ENCODE peak calls at places on chromosomes 3 and 15, in nine cellular contexts. B, F, V, I, U, O, J, T and W are unnamed samples.

GRCh38 chr15:32104061-32104980 is 74.0 kb downstream of the CHRNA7 start:
- DNase-seq in B (no peak), F (no peak), V (no peak), I (no peak), U (no peak), O (no peak), J (no peak), T (peak), W (no peak)

GRCh38 chr15:79321876-79322275 is 11.0 kb downstream of the TMED3 start:
- DNase-seq in B (no peak), F (no peak), V (no peak), I (no peak), U (no peak), O (no peak), J (no peak), T (no peak), W (no peak)

GRCh38 chr3:116474356-116475200 is 29.3 kb upstream of the LSAMP start:
- DNase-seq in B (no peak), F (no peak), V (peak), I (no peak), U (no peak), O (no peak), J (no peak), T (no peak), W (no peak)

GRCh38 chr3:121520510-121520909 is 25.3 kb downstream of the POLQ start:
- DNase-seq in B (no peak), F (no peak), V (no peak), I (no peak), U (no peak), O (no peak), J (no peak), T (no peak), W (no peak)

GRCh38 chr3:11551019-11551418 is 92.7 kb downstream of the VGLL4 start:
- DNase-seq in B (peak), F (no peak), V (no peak), I (peak), U (peak), O (peak), J (no peak), T (no peak), W (no peak)

GRCh38 chr3:65665922-65666321 is 372.8 kb downstream of the MAGI1 start:
- DNase-seq in B (no peak), F (no peak), V (no peak), I (no peak), U (no peak), O (no peak), J (no peak), T (no peak), W (no peak)

GRCh38 chr3:9198805-9199386 is 50.5 kb downstream of the SRGAP3 start:
- DNase-seq in B (peak), F (no peak), V (no peak), I (no peak), U (no peak), O (no peak), J (no peak), T (no peak), W (no peak)

GRCh38 chr3:62445267-62445666 is 71.9 kb upstream of the FEZF2 start:
- DNase-seq in B (no peak), F (no peak), V (peak), I (no peak), U (no peak), O (no peak), J (no peak), T (no peak), W (no peak)

GRCh38 chr3:65114041-65114440 is 426.2 kb upstream of the ADAMTS9 start:
- DNase-seq in B (no peak), F (no peak), V (no peak), I (no peak), U (no peak), O (no peak), J (no peak), T (no peak), W (no peak)

GRCh38 chr15:63093486-63094205 is 28.0 kb upstream of the LACTB start:
- DNase-seq in B (peak), F (peak), V (peak), I (peak), U (peak), O (peak), J (peak), T (peak), W (peak)

GRCh38 chr3:131501949-131502348 is 822 bp downstream of the MRPL3 start:
- DNase-seq in B (no peak), F (no peak), V (no peak), I (no peak), U (no peak), O (no peak), J (no peak), T (no peak), W (no peak)

GRCh38 chr3:16388850-16389411 is 123.9 kb downstream of the OXNAD1 start:
- DNase-seq in B (no peak), F (no peak), V (peak), I (no peak), U (no peak), O (no peak), J (no peak), T (no peak), W (no peak)

GRCh38 chr3:16836505-16837237 is 48.1 kb upstream of the PLCL2 start:
- DNase-seq in B (no peak), F (no peak), V (no peak), I (no peak), U (no peak), O (no peak), J (no peak), T (no peak), W (no peak)

GRCh38 chr15:52419494-52419893 is 109.2 kb downstream of the MYO5A start:
- DNase-seq in B (no peak), F (no peak), V (no peak), I (no peak), U (no peak), O (no peak), J (no peak), T (no peak), W (no peak)

GRCh38 chr3:151816091-151816604 is 2.2 kb downstream of the AADAC start:
- DNase-seq in B (no peak), F (peak), V (peak), I (no peak), U (no peak), O (peak), J (no peak), T (no peak), W (peak)

GRCh38 chr3:188531210-188531609 is 377.3 kb downstream of the LPP start:
- DNase-seq in B (no peak), F (no peak), V (peak), I (no peak), U (no peak), O (no peak), J (no peak), T (no peak), W (no peak)

GRCh38 chr3:88809993-88810392 is 297.4 kb upstream of the EPHA3 start:
- DNase-seq in B (no peak), F (no peak), V (peak), I (no peak), U (no peak), O (no peak), J (no peak), T (no peak), W (no peak)

GRCh38 chr15:39028069-39028468 is 463.5 kb upstream of the RASGRP1 start:
- DNase-seq in B (peak), F (peak), V (peak), I (no peak), U (no peak), O (no peak), J (peak), T (no peak), W (no peak)

GRCh38 chr15:65312400-65312916 is 8.0 kb downstream of the RNU5B-1 start:
- DNase-seq in B (no peak), F (no peak), V (no peak), I (no peak), U (peak), O (no peak), J (peak), T (no peak), W (no peak)

GRCh38 chr3:131221731-131222130 is 159.8 kb upstream of the NUDT16 start:
- DNase-seq in B (no peak), F (peak), V (peak), I (no peak), U (no peak), O (no peak), J (no peak), T (no peak), W (no peak)

GRCh38 chr3:130621824-130622223 is 104.8 kb downstream of the COL6A6 start:
- DNase-seq in B (no peak), F (no peak), V (no peak), I (no peak), U (no peak), O (no peak), J (no peak), T (no peak), W (no peak)

GRCh38 chr3:159866201-159866746 is 122.4 kb upstream of the IL12A start:
- DNase-seq in B (no peak), F (no peak), V (no peak), I (no peak), U (no peak), O (no peak), J (no peak), T (no peak), W (no peak)

GRCh38 chr3:97815149-97815917 is 6.5 kb upstream of the CRYBG3 start:
- DNase-seq in B (no peak), F (no peak), V (peak), I (no peak), U (no peak), O (no peak), J (no peak), T (no peak), W (no peak)

GRCh38 chr3:153338487-153338886 is 176.5 kb downstream of the RAP2B start:
- DNase-seq in B (no peak), F (no peak), V (peak), I (no peak), U (no peak), O (no peak), J (peak), T (no peak), W (no peak)

GRCh38 chr3:106092792-106093191 is 224.0 kb upstream of the CBLB start:
- DNase-seq in B (no peak), F (no peak), V (peak), I (no peak), U (no peak), O (no peak), J (no peak), T (no peak), W (no peak)

GRCh38 chr3:111745786-111746185 is 113.3 kb upstream of the PHLDB2 start:
- DNase-seq in B (no peak), F (no peak), V (no peak), I (no peak), U (no peak), O (no peak), J (no peak), T (no peak), W (no peak)

DNA sequence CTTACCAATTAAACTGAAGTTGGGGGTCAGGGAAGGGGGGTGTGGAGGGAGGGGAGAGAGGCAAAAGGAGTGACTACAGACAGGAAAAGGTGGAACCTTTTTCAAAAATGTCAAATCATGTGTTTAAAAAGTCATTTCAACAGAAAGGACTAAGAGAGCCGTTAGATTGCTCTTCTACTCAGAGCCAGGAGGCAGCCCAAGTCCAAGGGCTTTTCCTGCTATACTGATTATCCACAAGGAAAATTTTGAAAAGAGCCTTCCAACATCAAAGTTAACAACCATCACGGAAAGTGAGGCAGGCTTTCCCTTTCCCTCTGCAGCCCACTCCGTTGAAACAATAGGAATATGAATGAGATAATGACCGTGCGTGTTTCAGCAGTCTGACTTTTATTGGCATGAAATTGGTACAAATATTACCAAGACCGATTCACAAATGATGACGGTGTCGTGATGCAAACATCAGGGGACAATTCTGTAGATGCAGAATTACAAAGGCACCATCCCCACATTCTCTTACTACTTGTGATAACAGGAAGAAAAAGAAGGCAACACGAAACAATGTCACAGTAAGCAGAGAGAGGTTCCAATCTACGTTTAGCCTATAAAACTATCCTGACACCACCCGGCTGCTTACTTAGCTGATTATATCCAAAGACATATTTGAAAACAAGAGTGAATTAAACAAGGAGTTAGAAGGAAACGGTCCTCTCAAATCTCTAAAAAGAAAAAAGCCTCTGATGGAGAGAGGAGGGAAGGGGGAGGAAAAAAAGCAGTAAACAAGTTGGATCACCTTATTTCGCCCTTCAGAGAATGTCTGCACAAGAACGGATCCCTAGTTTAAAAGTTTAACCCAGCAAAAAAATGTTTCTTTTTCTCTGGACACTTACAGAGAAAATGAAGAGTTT is 453.7 kb downstream of the FOXP1 start:
- DNase-seq in B (no peak), F (peak), V (peak), I (no peak), U (no peak), O (no peak), J (no peak), T (no peak), W (no peak)
- TF ChIP-seq POLR2A in B (peak), F (no peak), V (peak), I (no peak), U (no peak), O (peak), J (peak), T (peak), W (no peak)

GRCh38 chr15:72272213-72272996 is at the start of gene PARP6:
- DNase-seq in B (peak), F (peak), V (peak), I (peak), U (peak), O (peak), J (peak), T (peak), W (peak)
- TF ChIP-seq POLR2A in B (peak), F (peak), V (peak), I (no peak), U (no peak), O (peak), J (peak), T (peak), W (no peak)

DNA sequence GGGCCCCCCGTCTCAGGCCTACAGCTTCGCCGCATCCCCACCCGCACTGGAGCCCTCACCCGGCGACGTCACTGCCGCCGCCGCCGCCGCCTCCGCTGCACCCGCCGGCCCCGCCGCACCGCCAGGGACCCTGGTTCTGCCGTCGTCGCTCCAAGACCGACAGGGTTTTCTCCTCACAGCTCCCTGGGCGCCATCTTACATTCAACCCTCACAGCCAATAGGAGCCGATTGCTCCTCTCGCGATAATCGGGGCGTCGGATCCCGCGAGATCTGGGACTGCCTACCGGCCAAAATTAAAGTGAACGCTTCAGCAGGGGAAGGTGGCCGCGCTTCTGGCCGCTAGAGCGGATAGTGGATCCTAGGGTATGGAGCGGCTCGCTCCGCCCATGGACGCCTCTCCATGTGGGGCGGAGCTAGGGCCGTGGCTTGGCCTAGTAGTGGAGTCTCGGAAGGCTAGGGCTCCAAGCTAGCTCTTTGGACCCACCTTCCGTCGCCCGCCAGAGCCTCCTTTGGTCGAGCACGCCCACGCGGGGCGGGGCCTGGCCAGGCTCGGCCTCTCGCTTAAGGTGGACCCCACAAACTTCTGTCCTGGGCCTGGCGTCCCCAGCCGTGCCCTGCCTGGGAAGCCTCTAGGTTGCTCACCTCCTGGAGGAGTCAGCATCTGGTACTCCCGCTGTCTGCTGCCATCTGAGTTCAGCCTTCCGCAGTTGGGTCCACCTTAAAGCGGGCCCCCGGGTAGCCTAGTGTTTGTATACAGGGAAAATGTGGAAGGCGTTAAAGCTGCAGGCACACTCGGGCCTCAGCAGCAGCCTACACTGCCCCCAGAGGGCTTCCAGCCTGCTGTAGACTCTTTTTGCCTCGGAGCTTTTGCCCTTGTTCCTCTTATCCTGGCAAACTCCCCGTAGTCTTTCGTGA is at the start of gene QRICH1:
- DNase-seq in B (peak), F (peak), V (peak), I (peak), U (peak), O (peak), J (peak), T (peak), W (peak)
- TF ChIP-seq POLR2A in B (peak), F (peak), V (peak), I (peak), U (no peak), O (peak), J (peak), T (peak), W (peak)

GRCh38 chr15:56733131-56734012 is at the start of gene ZNF280D:
- DNase-seq in B (peak), F (peak), V (peak), I (peak), U (peak), O (peak), J (peak), T (peak), W (peak)
- TF ChIP-seq POLR2A in B (no peak), F (peak), V (peak), I (no peak), U (no peak), O (peak), J (peak), T (peak), W (no peak)

GRCh38 chr3:37993811-37994638 is 3.4 kb downstream of the VILL start:
- DNase-seq in B (peak), F (no peak), V (peak), I (peak), U (peak), O (peak), J (peak), T (peak), W (peak)
- TF ChIP-seq POLR2A in B (peak), F (no peak), V (peak), I (peak), U (no peak), O (peak), J (peak), T (peak), W (no peak)

GRCh38 chr15:40803688-40804087 is 3.2 kb upstream of the ZFYVE19 start:
- DNase-seq in B (no peak), F (no peak), V (no peak), I (no peak), U (no peak), O (no peak), J (no peak), T (no peak), W (no peak)

GRCh38 chr15:40809051-40809450 is 1.8 kb upstream of the DNAJC17 start:
- DNase-seq in B (no peak), F (no peak), V (no peak), I (no peak), U (no peak), O (no peak), J (no peak), T (no peak), W (no peak)

GRCh38 chr15:40806672-40807027 is 239 bp upstream of the ZFYVE19 start:
- DNase-seq in B (no peak), F (no peak), V (no peak), I (no peak), U (no peak), O (no peak), J (no peak), T (no peak), W (no peak)

GRCh38 chr15:40807888-40808194 is 568 bp upstream of the DNAJC17 start:
- DNase-seq in B (no peak), F (no peak), V (peak), I (no peak), U (no peak), O (no peak), J (no peak), T (no peak), W (no peak)

DNA sequence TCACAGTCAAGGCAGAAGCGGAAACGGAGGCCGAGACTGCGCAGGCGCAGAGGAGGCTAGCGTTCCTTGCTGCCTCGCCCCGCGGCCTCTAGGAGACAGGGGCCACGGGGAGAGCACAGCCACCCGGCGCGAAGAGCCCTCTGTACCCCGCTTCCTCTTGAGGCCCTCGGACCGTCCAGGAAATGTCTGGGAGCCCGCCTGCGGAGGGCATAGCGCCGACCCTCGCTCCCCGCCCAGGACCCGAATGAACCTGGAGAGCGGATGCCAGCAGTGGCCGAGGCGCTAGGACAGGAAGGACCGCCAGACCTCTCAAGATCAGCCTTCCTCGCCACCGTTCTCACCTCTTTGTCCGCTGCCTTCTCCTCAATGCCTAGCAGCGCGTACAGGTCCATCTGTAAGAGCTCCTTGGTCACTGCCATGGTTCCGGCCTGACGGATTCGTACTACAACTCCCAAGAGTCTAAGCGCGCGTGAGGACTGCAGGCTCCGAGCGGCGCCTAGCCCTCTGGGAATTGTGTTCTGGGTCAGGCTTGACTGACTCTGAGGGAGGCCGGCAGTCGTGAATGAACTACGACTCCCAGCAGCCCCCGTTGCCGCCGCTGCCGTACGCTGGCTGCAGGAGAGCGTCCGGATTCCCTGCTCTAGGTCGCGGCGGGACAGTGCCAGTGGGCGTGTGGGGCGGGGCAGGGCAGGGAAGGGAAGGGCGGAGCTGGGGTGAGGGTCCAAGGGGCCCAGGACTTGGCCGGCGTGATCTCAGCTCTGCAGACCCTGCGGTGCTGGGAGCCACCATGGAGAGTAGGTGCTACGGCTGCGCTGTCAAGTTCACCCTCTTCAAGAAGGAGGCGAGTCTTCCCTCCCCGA is at the start of the genes DNAJC17 and ZFYVE19:
- DNase-seq in B (peak), F (peak), V (peak), I (peak), U (peak), O (peak), J (peak), T (peak), W (peak)
- TF ChIP-seq POLR2A in B (no peak), F (peak), V (peak), I (peak), U (no peak), O (peak), J (peak), T (peak), W (no peak)